ENCODE peak calls at places on chromosomes 1 and 21, in five cellular contexts. One of them, this sample, is unnamed.

GRCh38 chr21:40809673-40810072 is 37.3 kb downstream of the DSCAM start:
- DNase-seq in lung: no peak
- DNase-seq in A549: no peak
- DNase-seq in gastrocnemius medialis: no peak
- DNase-seq in uterus: no peak
- DNase-seq in this sample: no peak

GRCh38 chr1:180243517-180244221 is 13.6 kb downstream of the LHX4 start:
- DNase-seq in lung: no peak
- DNase-seq in A549: peak; percentile 36
- DNase-seq in gastrocnemius medialis: no peak
- DNase-seq in uterus: no peak
- DNase-seq in this sample: no peak

GRCh38 chr1:70353641-70354331 is 736 bp downstream of the ANKRD13C start:
- DNase-seq in lung: peak; percentile 39
- DNase-seq in A549: peak; percentile 14
- DNase-seq in gastrocnemius medialis: peak; percentile 27
- DNase-seq in uterus: no peak
- DNase-seq in this sample: no peak

GRCh38 chr1:5119496-5120234 is 465.3 kb downstream of the AJAP1 start:
- DNase-seq in lung: no peak
- DNase-seq in A549: no peak
- DNase-seq in gastrocnemius medialis: no peak
- DNase-seq in uterus: no peak
- DNase-seq in this sample: no peak

GRCh38 chr1:43973981-43974442 is 748 bp upstream of the ATP6V0B start:
- DNase-seq in lung: no peak
- DNase-seq in A549: peak; percentile 46
- DNase-seq in gastrocnemius medialis: no peak
- DNase-seq in uterus: no peak
- DNase-seq in this sample: no peak

GRCh38 chr1:180527270-180527669 is 24.9 kb upstream of the ACBD6 start:
- DNase-seq in lung: no peak
- DNase-seq in A549: no peak
- DNase-seq in gastrocnemius medialis: no peak
- DNase-seq in uterus: no peak
- DNase-seq in this sample: no peak

GRCh38 chr1:177959793-177960515 is 9.9 kb downstream of the SEC16B start:
- DNase-seq in lung: no peak
- DNase-seq in A549: peak; percentile 29
- DNase-seq in gastrocnemius medialis: no peak
- DNase-seq in uterus: no peak
- DNase-seq in this sample: no peak

GRCh38 chr1:32349211-32349708 is 13.0 kb downstream of the FAM229A start:
- DNase-seq in lung: peak; percentile 60
- DNase-seq in A549: no peak
- DNase-seq in gastrocnemius medialis: no peak
- DNase-seq in uterus: no peak
- DNase-seq in this sample: no peak

GRCh38 chr1:69058454-69058853 is 509.3 kb upstream of the LRRC7 start:
- DNase-seq in lung: no peak
- DNase-seq in A549: no peak
- DNase-seq in gastrocnemius medialis: no peak
- DNase-seq in uterus: no peak
- DNase-seq in this sample: no peak

GRCh38 chr1:22612657-22613056 is 23.8 kb upstream of the C1QA start:
- DNase-seq in lung: no peak
- DNase-seq in A549: no peak
- DNase-seq in gastrocnemius medialis: no peak
- DNase-seq in uterus: no peak
- DNase-seq in this sample: no peak

GRCh38 chr1:92804721-92805169 is 19.8 kb upstream of the EVI5 start:
- DNase-seq in lung: peak; percentile 80
- DNase-seq in A549: peak; percentile 58
- DNase-seq in gastrocnemius medialis: peak; percentile 5
- DNase-seq in uterus: peak; percentile 44
- DNase-seq in this sample: no peak
- H3K27ac ChIP-seq in lung: peak overlapping the region; percentile 89
- H3K27ac ChIP-seq in A549: peak overlapping the region; percentile 58
- H3K27ac ChIP-seq in gastrocnemius medialis: no peak overlapping the region
- H3K27ac ChIP-seq in uterus: peak overlapping the region; percentile 63
- H3K27ac ChIP-seq in this sample: no peak overlapping the region

GRCh38 chr1:229558460-229559335 is at the start of gene ABCB10:
- DNase-seq in lung: peak; percentile 95
- DNase-seq in A549: peak; percentile 97
- DNase-seq in gastrocnemius medialis: peak; percentile 93
- DNase-seq in uterus: peak; percentile 97
- DNase-seq in this sample: peak; percentile 93
- H3K4me1 ChIP-seq in lung: peaks cover 10% of the 10 kb centered on the region
- H3K4me1 ChIP-seq in A549: peaks cover 17% of the 10 kb centered on the region
- H3K4me1 ChIP-seq in gastrocnemius medialis: peaks cover 39% of the 10 kb centered on the region
- H3K4me1 ChIP-seq in uterus: no peaks in the 10 kb centered on the region
- H3K4me1 ChIP-seq in this sample: peaks cover 39% of the 10 kb centered on the region

GRCh38 chr1:112955678-112956502 is at the start of gene SLC16A1:
- DNase-seq in lung: peak; percentile 81
- DNase-seq in A549: peak; percentile 67
- DNase-seq in gastrocnemius medialis: peak; percentile 93
- DNase-seq in uterus: peak; percentile 93
- DNase-seq in this sample: peak; percentile 93
- TF ChIP-seq CTCF in lung: peak; percentile 2
- TF ChIP-seq CTCF in A549: peak; percentile 46
- TF ChIP-seq CTCF in gastrocnemius medialis: no peak
- TF ChIP-seq CTCF in uterus: peak; percentile 25
- TF ChIP-seq CTCF in this sample: no peak

DNA sequence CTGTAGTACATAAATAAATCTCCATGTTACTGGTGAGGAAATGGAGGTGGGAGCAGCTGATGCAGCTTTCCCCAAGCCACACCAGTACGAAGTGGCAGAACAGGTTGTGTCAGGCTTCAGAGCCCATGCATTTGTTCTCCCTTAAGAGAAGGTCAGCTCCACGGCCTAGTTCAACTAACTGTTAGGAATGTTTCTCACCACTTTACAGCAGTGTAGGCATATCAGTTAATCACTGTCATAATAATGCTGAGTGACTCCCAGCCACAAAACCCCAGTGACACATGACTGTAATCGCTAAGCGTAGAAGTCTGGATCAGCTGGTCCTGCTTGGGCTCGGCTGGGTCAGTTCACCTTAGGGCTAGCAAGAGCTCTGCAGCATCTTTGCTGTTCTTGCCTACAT is 90.4 kb downstream of the VPS26C start:
- DNase-seq in lung: no peak
- DNase-seq in A549: no peak
- DNase-seq in gastrocnemius medialis: no peak
- DNase-seq in uterus: no peak
- DNase-seq in this sample: no peak
- H3K27ac ChIP-seq in lung: no peak overlapping the region
- H3K27ac ChIP-seq in A549: no peak overlapping the region
- H3K27ac ChIP-seq in gastrocnemius medialis: peak overlapping the region; percentile 34
- H3K27ac ChIP-seq in uterus: no peak overlapping the region
- H3K27ac ChIP-seq in this sample: no peak overlapping the region

GRCh38 chr1:21592086-21592865 is 76.9 kb downstream of the RAP1GAP start:
- DNase-seq in lung: no peak
- DNase-seq in A549: no peak
- DNase-seq in gastrocnemius medialis: no peak
- DNase-seq in uterus: no peak
- DNase-seq in this sample: no peak

GRCh38 chr1:21590116-21590905 is 78.8 kb downstream of the RAP1GAP start:
- DNase-seq in lung: no peak
- DNase-seq in A549: no peak
- DNase-seq in gastrocnemius medialis: no peak
- DNase-seq in uterus: no peak
- DNase-seq in this sample: no peak

GRCh38 chr1:21593231-21593630 is 75.9 kb downstream of the RAP1GAP start:
- DNase-seq in lung: no peak
- DNase-seq in A549: no peak
- DNase-seq in gastrocnemius medialis: no peak
- DNase-seq in uterus: no peak
- DNase-seq in this sample: no peak

GRCh38 chr1:21589618-21590017 is 79.5 kb downstream of the RAP1GAP start:
- DNase-seq in lung: no peak
- DNase-seq in A549: no peak
- DNase-seq in gastrocnemius medialis: no peak
- DNase-seq in uterus: no peak
- DNase-seq in this sample: no peak

DNA sequence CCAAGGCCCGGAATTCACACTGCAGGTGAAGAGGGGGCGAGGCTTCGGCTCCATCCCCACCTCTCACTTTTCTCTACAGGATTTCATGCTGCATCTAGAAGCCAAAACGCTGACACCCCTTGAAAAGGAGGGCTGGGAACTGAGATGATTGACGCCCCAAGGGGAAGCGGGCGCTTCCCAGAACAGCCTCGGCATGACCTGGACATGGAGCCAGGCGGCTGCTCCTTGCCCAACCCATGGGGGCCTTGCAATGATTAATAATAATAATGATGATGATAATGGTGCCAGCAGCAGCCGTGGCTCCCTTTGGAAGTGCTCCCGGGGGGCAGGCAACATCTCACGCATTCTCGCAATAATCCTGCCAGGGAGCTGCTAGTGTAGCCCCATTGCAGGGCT is 78.3 kb downstream of the RAP1GAP start:
- DNase-seq in lung: no peak
- DNase-seq in A549: no peak
- DNase-seq in gastrocnemius medialis: no peak
- DNase-seq in uterus: no peak
- DNase-seq in this sample: no peak
- H3K4me1 ChIP-seq in lung: no peaks in the 10 kb centered on the region
- H3K4me1 ChIP-seq in A549: peaks cover 22% of the 10 kb centered on the region
- H3K4me1 ChIP-seq in gastrocnemius medialis: no peaks in the 10 kb centered on the region
- H3K4me1 ChIP-seq in uterus: no peaks in the 10 kb centered on the region
- H3K4me1 ChIP-seq in this sample: peaks cover 13% of the 10 kb centered on the region

This sample was measured in vagina.